ENCODE peak calls at places on chromosomes 2 and 18, in eight cellular contexts. R is substantia nigra, C is IMR-90, Z is HL-60, W is tibial nerve, K is endodermal cell, L is aorta, B is adrenal gland. I is an unnamed sample.

GRCh38 chr18:26159353-26159752 is 25.7 kb downstream of the PSMA8 start:
- DNase-seq in Z (no peak), L (no peak), K (no peak), R (no peak), W (no peak), B (no peak), C (no peak), I (no peak)

GRCh38 chr2:142254057-142254456 is 123.2 kb upstream of the LRP1B start:
- DNase-seq in C (no peak), Z (no peak), W (no peak), K (no peak), L (no peak), B (no peak), R (no peak), I (no peak)

GRCh38 chr18:39770399-39770798 is 2184.6 kb upstream of the PIK3C3 start:
- DNase-seq in B (no peak), W (no peak), C (no peak), K (no peak), Z (no peak), R (no peak), L (no peak), I (no peak)

GRCh38 chr2:169184074-169184473 is 114.7 kb downstream of the DHRS9 start:
- DNase-seq in W (no peak), R (no peak), C (no peak), B (no peak), K (no peak), Z (no peak), L (no peak), I (no peak)

GRCh38 chr2:61096438-61096837 is 30.8 kb downstream of the SANBR start:
- DNase-seq in K (no peak), L (no peak), W (no peak), C (no peak), Z (no peak), B (no peak), R (no peak), I (no peak)

GRCh38 chr2:157480182-157480961 is 36.5 kb upstream of the CYTIP start:
- DNase-seq in K (no peak), W (peak), Z (peak), C (peak), R (no peak), B (peak), L (peak), I (peak)

GRCh38 chr2:96872591-96873349 is 2.9 kb upstream of the SEMA4C start:
- DNase-seq in K (peak), C (peak), W (no peak), R (no peak), Z (no peak), L (no peak), B (peak), I (no peak)

GRCh38 chr2:240917684-240918257 is 11.6 kb downstream of the CROCC2 start:
- DNase-seq in K (peak), B (peak), R (no peak), C (no peak), Z (no peak), L (peak), W (no peak), I (peak)

GRCh38 chr2:224764565-224765236 is 48.5 kb upstream of the CCDC195 start:
- DNase-seq in Z (no peak), C (no peak), K (no peak), L (no peak), W (no peak), B (no peak), R (no peak), I (no peak)

GRCh38 chr2:147399011-147399410 is 445.8 kb upstream of the ACVR2A start:
- DNase-seq in C (no peak), Z (no peak), K (no peak), L (no peak), B (no peak), W (no peak), R (no peak), I (no peak)

GRCh38 chr2:132463719-132464118 is 47.1 kb downstream of the GPR39 start:
- DNase-seq in Z (no peak), R (no peak), C (no peak), W (no peak), B (no peak), L (no peak), K (no peak), I (no peak)

GRCh38 chr2:162257416-162257815 is 14.2 kb upstream of the FAP start:
- DNase-seq in K (no peak), W (no peak), R (no peak), C (peak), Z (no peak), L (no peak), B (no peak), I (no peak)
- H3K27ac ChIP-seq in K (no peak), W (no peak), R (no peak), C (no peak), Z (no peak), L (no peak), B (no peak), I (no peak)

GRCh38 chr2:189528617-189529016 is 52.0 kb downstream of the SLC40A1 start:
- DNase-seq in W (no peak), K (no peak), Z (no peak), L (no peak), B (no peak), C (no peak), R (no peak), I (no peak)

GRCh38 chr2:189535433-189535832 is 45.2 kb downstream of the SLC40A1 start:
- DNase-seq in R (no peak), Z (no peak), C (no peak), W (no peak), L (no peak), K (no peak), B (no peak), I (no peak)

GRCh38 chr2:189536830-189537229 is 43.8 kb downstream of the SLC40A1 start:
- DNase-seq in L (no peak), B (no peak), C (no peak), Z (no peak), K (no peak), W (no peak), R (no peak), I (no peak)

GRCh38 chr2:189534854-189535253 is 45.7 kb downstream of the SLC40A1 start:
- DNase-seq in B (no peak), R (no peak), W (no peak), K (no peak), C (peak), Z (no peak), L (no peak), I (no peak)

DNA sequence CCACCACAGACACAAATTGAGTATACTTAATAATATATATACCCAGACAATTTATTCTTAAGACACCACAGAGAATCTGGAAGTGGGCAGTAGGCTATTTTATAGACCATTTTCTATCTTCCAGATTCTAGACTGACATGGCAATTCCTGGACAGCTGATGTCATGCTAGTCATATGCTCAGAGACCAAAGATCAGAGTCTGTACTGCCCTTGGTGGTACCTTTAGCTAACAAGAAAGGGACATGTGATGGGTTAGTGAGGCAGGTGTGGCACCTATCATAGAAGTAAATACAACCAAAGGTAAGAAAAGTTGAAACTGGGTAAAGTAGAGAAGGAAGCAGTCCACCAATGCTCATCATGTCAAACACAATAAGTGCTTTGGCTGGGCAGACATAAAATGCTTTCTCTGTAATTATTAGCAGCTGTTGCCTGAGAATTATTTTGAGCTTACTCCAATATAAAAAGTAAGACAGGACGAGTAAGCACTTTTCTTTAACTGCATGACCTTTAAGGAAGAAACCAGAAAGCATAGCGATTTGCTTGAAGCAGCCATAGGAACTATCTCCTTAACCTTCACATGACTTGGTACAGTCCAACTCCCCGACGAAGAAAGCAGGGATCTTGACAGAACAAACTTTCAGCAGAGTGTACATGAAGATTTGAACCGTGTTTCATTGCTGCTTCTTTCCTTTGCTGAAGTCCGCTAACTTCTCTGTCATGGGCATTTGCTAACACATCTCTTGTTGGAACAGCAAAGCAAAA is 47.1 kb downstream of the SLC40A1 start:
- DNase-seq in R (no peak), W (no peak), L (no peak), B (no peak), Z (no peak), K (no peak), C (no peak), I (no peak)
- H3K27ac ChIP-seq in R (no peak), W (no peak), L (no peak), B (peak), Z (no peak), K (no peak), C (no peak), I (no peak)

GRCh38 chr18:11906926-11907874 is 917 bp downstream of the MPPE1 start:
- DNase-seq in W (no peak), B (no peak), K (peak), Z (no peak), R (no peak), L (no peak), C (no peak), I (no peak)
- H3K27ac ChIP-seq in W (peak), B (no peak), K (no peak), Z (peak), R (no peak), L (no peak), C (peak), I (peak)

DNA sequence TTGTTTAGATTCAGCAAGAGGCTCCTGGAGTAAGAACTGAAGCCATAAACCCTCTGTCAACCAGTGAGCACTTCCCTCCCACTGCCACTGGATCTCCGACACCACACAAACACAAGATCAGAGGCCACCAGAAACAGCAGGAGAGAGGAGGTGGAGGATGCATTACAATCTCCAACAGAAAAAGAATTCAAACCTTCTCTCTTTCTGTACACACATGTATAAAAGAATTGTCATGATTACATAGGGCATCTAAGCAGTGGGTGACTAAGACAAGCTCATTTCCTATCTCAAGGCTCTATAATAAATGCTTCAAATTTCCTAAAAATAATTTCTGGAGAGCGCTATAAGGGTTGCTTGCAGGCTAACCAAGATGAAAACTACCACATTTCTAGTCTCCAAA is 27.1 kb downstream of the TBC1D8 start:
- DNase-seq in L (no peak), R (no peak), W (no peak), C (peak), B (no peak), K (no peak), Z (no peak), I (no peak)
- H3K27ac ChIP-seq in L (peak), R (no peak), W (peak), C (peak), B (peak), K (no peak), Z (no peak), I (peak)

DNA sequence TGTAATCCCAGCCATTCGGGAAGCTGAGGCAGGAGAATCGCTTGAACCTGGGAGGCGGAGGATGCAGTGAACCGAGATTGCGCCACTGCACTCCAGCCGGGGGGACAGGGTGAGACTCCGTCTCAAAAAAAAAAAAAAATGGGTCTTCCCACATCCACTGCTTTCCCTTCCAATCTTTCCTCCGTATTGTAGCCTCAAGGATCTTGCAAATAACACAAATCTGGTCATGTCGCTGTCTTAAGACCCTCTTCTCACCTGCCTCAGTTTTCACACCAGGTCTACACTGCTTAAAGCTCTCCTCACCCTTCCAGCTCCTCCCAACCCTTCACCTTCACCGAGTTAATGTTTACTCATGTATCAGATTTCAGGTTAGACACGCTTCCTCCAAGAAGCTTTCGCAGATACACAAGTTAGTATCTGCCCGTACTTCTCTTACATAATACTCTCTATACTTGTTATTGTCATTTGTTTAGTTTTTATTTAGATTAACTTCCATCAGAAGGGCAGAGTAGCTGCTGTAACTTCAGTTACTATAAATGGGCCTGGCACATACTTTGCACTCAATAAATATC is 1.5 kb downstream of the IER3IP1 start:
- DNase-seq in B (no peak), W (no peak), K (no peak), L (no peak), C (no peak), Z (no peak), R (no peak), I (no peak)
- H3K27ac ChIP-seq in B (no peak), W (no peak), K (no peak), L (no peak), C (no peak), Z (no peak), R (no peak), I (no peak)

GRCh38 chr2:231051116-231051515 is 5.6 kb upstream of the PSMD1 start:
- DNase-seq in L (no peak), W (no peak), Z (no peak), C (no peak), B (no peak), K (no peak), R (no peak), I (no peak)
- H3K27ac ChIP-seq in L (no peak), W (peak), Z (no peak), C (no peak), B (no peak), K (no peak), R (no peak), I (no peak)

GRCh38 chr2:17429130-17429529 is 89.1 kb downstream of the RAD51AP2 start:
- DNase-seq in Z (no peak), K (no peak), W (no peak), C (peak), B (no peak), R (no peak), L (no peak), I (no peak)

GRCh38 chr2:17427401-17427800 is 90.8 kb downstream of the RAD51AP2 start:
- DNase-seq in B (no peak), K (no peak), L (no peak), W (no peak), R (no peak), Z (no peak), C (no peak), I (no peak)

GRCh38 chr2:17426708-17427107 is 91.5 kb downstream of the RAD51AP2 start:
- DNase-seq in L (no peak), Z (no peak), K (no peak), R (no peak), B (no peak), C (no peak), W (no peak), I (no peak)

DNA sequence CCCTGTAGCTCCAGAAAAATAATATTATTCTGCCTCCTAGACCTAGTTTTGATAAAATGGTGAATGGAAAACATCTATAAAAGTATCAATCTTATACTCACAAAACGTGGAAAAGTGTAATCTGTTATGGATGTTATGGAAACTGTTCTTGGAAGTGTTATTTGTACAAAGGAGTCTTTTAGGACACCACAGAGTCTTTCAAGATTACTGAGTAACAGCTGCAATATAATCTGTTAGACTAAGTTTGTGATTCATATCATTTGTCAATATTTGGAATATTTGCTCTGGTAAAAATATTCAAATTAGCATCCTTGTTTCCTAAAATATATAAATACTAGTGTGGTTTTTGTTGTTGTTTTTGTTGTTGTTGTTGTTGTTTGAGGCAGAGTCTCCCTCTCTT is 87.9 kb downstream of the RAD51AP2 start:
- DNase-seq in C (no peak), L (no peak), Z (no peak), B (no peak), K (no peak), W (no peak), R (no peak), I (no peak)
- H3K27ac ChIP-seq in C (no peak), L (no peak), Z (no peak), B (no peak), K (no peak), W (no peak), R (no peak), I (no peak)

GRCh38 chr2:18520605-18521031 is 39.8 kb downstream of the RDH14 start:
- DNase-seq in B (peak), Z (peak), W (peak), K (peak), R (peak), C (peak), L (peak), I (peak)

GRCh38 chr2:18521084-18521483 is 39.4 kb downstream of the RDH14 start:
- DNase-seq in L (no peak), C (no peak), R (no peak), W (no peak), B (no peak), K (no peak), Z (no peak), I (no peak)

GRCh38 chr2:18518116-18519111 is 42.0 kb downstream of the RDH14 start:
- DNase-seq in R (no peak), K (no peak), L (no peak), W (no peak), B (no peak), Z (no peak), C (peak), I (no peak)

GRCh38 chr2:18522484-18523146 is 37.8 kb downstream of the RDH14 start:
- DNase-seq in Z (no peak), L (no peak), W (no peak), B (no peak), K (no peak), C (peak), R (no peak), I (no peak)

GRCh38 chr2:18519991-18520604 is 40.4 kb downstream of the RDH14 start:
- DNase-seq in Z (no peak), K (no peak), L (no peak), C (no peak), R (no peak), W (no peak), B (no peak), I (no peak)
- H3K27ac ChIP-seq in Z (no peak), K (no peak), L (no peak), C (no peak), R (no peak), W (no peak), B (no peak), I (peak)

I was measured in right atrium auricular region.